ENCODE peak calls at places on chromosomes 2 and 18, in six cellular contexts. O is adrenal gland; V is A549; W is body of pancreas; J is effector memory CD4-positive, alpha-beta T cell; Q is IMR-90. F is an unnamed sample.

GRCh38 chr2:100470898-100471514 is 724 bp downstream of the NMS start:
- DNase-seq in V (no peak), J (no peak), Q (peak; percentile 7), O (peak; percentile 43), W (no peak), F (no peak)

GRCh38 chr18:50038448-50038847 is 156.5 kb downstream of the MYO5B start:
- DNase-seq in J (no peak), Q (no peak), O (no peak), V (no peak), W (no peak), F (no peak)

GRCh38 chr2:163771596-163771995 is 35.8 kb upstream of the FIGN start:
- DNase-seq in W (no peak), J (no peak), V (peak; percentile 52), O (no peak), Q (no peak), F (no peak)

GRCh38 chr18:59617468-59617932 is 79.7 kb downstream of the CCBE1 start:
- DNase-seq in V (no peak), W (no peak), Q (no peak), O (no peak), J (no peak), F (no peak)

GRCh38 chr2:168119519-168120141 is 127.8 kb downstream of the STK39 start:
- DNase-seq in W (no peak), Q (peak; percentile 76), O (peak; percentile 21), J (no peak), V (peak; percentile 65), F (no peak)

GRCh38 chr2:168166902-168167510 is 80.4 kb downstream of the STK39 start:
- DNase-seq in V (peak; percentile 10), J (no peak), O (no peak), W (no peak), Q (peak; percentile 78), F (no peak)

GRCh38 chr2:195318440-195319111 is 338.4 kb upstream of the SLC39A10 start:
- DNase-seq in W (peak; percentile 32), O (peak; percentile 34), V (peak; percentile 56), J (peak; percentile 6), Q (peak; percentile 37), F (no peak)

GRCh38 chr2:33221046-33221784 is 255.2 kb upstream of the RASGRP3 start:
- DNase-seq in W (no peak), V (no peak), O (no peak), J (no peak), Q (no peak), F (no peak)

GRCh38 chr2:217277646-217278048 is 417.8 kb upstream of the TNP1 start:
- DNase-seq in W (no peak), V (peak; percentile 89), O (no peak), J (no peak), Q (peak; percentile 100), F (peak; percentile 77)

GRCh38 chr18:22974707-22975106 is 41.6 kb downstream of the RBBP8 start:
- DNase-seq in W (no peak), O (no peak), J (no peak), Q (no peak), V (no peak), F (no peak)

GRCh38 chr2:232142049-232142448 is 180.5 kb downstream of the DIS3L2 start:
- DNase-seq in W (peak; percentile 38), Q (peak; percentile 31), J (no peak), O (peak; percentile 34), V (peak; percentile 40), F (no peak)

GRCh38 chr2:135965756-135966155 is 19.7 kb downstream of the DARS1 start:
- DNase-seq in O (no peak), V (no peak), Q (no peak), J (no peak), W (no peak), F (no peak)

GRCh38 chr2:193687195-193687594 is 1492.5 kb upstream of the TMEFF2 start:
- DNase-seq in V (no peak), O (no peak), J (no peak), W (no peak), Q (no peak), F (no peak)

GRCh38 chr2:113117594-113118262 is 9.7 kb upstream of the IL1RN start:
- DNase-seq in J (no peak), Q (peak; percentile 65), W (peak; percentile 26), O (peak; percentile 74), V (no peak), F (peak; percentile 86)

GRCh38 chr2:235027558-235028214 is 75.9 kb downstream of the SH3BP4 start:
- DNase-seq in Q (peak; percentile 68), J (no peak), O (peak; percentile 45), V (peak; percentile 59), W (no peak), F (no peak)

GRCh38 chr18:29418136-29418535 is 1241.2 kb upstream of the CDH2 start:
- DNase-seq in J (no peak), W (no peak), V (no peak), O (no peak), Q (peak; percentile 86), F (no peak)

GRCh38 chr2:109675666-109676345 is 61.6 kb downstream of the SOWAHC start:
- DNase-seq in V (no peak), J (no peak), Q (no peak), O (no peak), W (no peak), F (no peak)

GRCh38 chr2:102166189-102166845 is 20.5 kb upstream of the IL1RL2 start:
- DNase-seq in W (peak; percentile 54), J (no peak), V (peak; percentile 52), Q (peak; percentile 69), O (no peak), F (no peak)

GRCh38 chr2:219250044-219250781 is 2.8 kb upstream of the TUBA4B start:
- DNase-seq in J (no peak), O (no peak), V (no peak), W (no peak), Q (peak; percentile 23), F (no peak)

GRCh38 chr2:226652388-226652787 is 147.2 kb downstream of the IRS1 start:
- DNase-seq in V (peak; percentile 84), Q (peak; percentile 97), J (no peak), W (no peak), O (no peak), F (no peak)

GRCh38 chr2:147989809-147990403 is 30.6 kb downstream of the ORC4 start:
- DNase-seq in O (no peak), J (peak; percentile 21), W (no peak), Q (peak; percentile 72), V (peak; percentile 56), F (no peak)

GRCh38 chr18:21740474-21740723 is 193 bp upstream of the MIB1 start:
- DNase-seq in Q (peak; percentile 94), O (no peak), V (peak; percentile 93), W (peak; percentile 99), J (peak; percentile 97), F (peak; percentile 95)

GRCh38 chr2:102488063-102488462 is 15.0 kb downstream of the SLC9A4 start:
- DNase-seq in Q (peak; percentile 51), O (no peak), V (no peak), W (no peak), J (no peak), F (no peak)

GRCh38 chr2:181778621-181779195 is 98.4 kb upstream of the NEUROD1 start:
- DNase-seq in J (no peak), V (no peak), O (no peak), W (no peak), Q (peak; percentile 25), F (no peak)
- H3K4me1 ChIP-seq in J (no peaks in the 10 kb centered on the region), V (peaks cover 43% of the 10 kb centered on the region), O (no peaks in the 10 kb centered on the region), W (peaks cover 37% of the 10 kb centered on the region), Q (peaks cover 12% of the 10 kb centered on the region), F (peaks cover 39% of the 10 kb centered on the region)

DNA sequence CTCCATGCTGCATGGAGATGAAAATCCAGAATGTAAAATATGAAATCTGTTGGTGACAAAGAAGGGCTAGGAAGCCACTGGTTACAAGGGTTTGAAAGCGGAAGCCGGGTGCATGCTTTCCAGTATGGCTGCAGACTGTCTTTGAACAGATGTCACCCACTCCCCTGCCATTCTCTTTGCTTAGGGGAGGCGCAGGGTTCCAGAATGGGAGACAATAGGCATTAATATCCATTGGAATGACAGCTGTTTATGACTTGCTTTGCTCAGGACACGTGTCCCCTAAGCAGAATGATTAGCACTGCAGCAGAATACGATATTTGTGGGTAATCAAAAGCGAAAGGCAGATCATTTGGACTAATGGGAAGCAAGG is 25.9 kb upstream of the NRP2 start:
- DNase-seq in W (no peak), J (no peak), Q (no peak), V (no peak), O (no peak), F (no peak)
- H3K4me1 ChIP-seq in W (no peaks in the 10 kb centered on the region), J (peaks cover 5% of the 10 kb centered on the region), Q (peaks cover 28% of the 10 kb centered on the region), V (peaks cover 10% of the 10 kb centered on the region), O (no peaks in the 10 kb centered on the region), F (peaks cover 13% of the 10 kb centered on the region)

DNA sequence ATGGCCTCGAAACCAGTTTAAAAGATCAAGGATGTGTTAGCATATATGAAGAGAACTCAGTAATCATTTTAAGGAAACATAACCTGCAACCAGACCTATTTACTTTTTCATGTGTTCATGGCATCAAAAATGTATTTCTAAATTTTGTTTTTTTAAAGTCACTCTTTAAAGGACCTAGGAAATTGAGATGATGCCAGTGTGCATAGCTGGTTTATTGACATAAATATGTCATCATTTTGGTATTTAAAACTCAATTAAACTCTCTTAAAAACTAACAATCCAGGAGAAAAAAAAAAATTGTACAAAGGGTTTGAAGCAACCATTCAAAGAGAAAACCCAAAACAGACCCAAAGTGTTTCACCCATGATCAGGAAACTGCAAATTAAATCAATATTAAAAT is 198.9 kb upstream of the RND3 start:
- DNase-seq in Q (peak; percentile 47), W (no peak), O (no peak), V (no peak), J (no peak), F (no peak)
- H3K4me1 ChIP-seq in Q (peaks cover 6% of the 10 kb centered on the region), W (no peaks in the 10 kb centered on the region), O (no peaks in the 10 kb centered on the region), V (peaks cover 9% of the 10 kb centered on the region), J (no peaks in the 10 kb centered on the region), F (peaks cover 16% of the 10 kb centered on the region)

GRCh38 chr2:236974752-236975151 is 110.9 kb upstream of the COPS8 start:
- DNase-seq in J (no peak), O (no peak), W (no peak), Q (no peak), V (no peak), F (no peak)

GRCh38 chr2:236974206-236974605 is 111.5 kb upstream of the COPS8 start:
- DNase-seq in V (no peak), W (no peak), O (no peak), J (no peak), Q (no peak), F (no peak)

GRCh38 chr2:236971919-236972381 is 113.7 kb upstream of the COPS8 start:
- DNase-seq in J (no peak), Q (no peak), V (no peak), O (no peak), W (no peak), F (no peak)

GRCh38 chr2:236971131-236971850 is 114.4 kb upstream of the COPS8 start:
- DNase-seq in O (no peak), W (no peak), J (no peak), V (no peak), Q (peak; percentile 21), F (no peak)

GRCh38 chr2:236972491-236973379 is 113.0 kb upstream of the COPS8 start:
- DNase-seq in J (no peak), O (no peak), Q (peak; percentile 13), W (no peak), V (peak; percentile 58), F (peak; percentile 86)
- H3K4me1 ChIP-seq in J (peaks cover 29% of the 10 kb centered on the region), O (no peaks in the 10 kb centered on the region), Q (no peaks in the 10 kb centered on the region), W (peaks cover 12% of the 10 kb centered on the region), V (peaks cover 16% of the 10 kb centered on the region), F (peaks cover 11% of the 10 kb centered on the region)

F was measured in RWPE2.